ENCODE peak calls at places on chromosomes 2 and 18, in seven cellular contexts. H is GM10248, I is suprapubic skin, D is Calu3, L is GM20000, S is HCT116, O is DND-41. B is an unnamed sample.
A peak's percentile ranks its signal among the peaks of the same experiment; 100 is the strongest.

GRCh38 chr18:45793295-45793965 is 32.0 kb upstream of the SIGLEC15 start:
- DNase-seq in D (peak; percentile 55), L (no peak), S (peak; percentile 75), I (no peak), H (no peak), O (no peak), B (no peak)

GRCh38 chr2:85523906-85524566 is 14.9 kb upstream of the MAT2A start:
- DNase-seq in O (no peak), I (peak; percentile 9), H (no peak), S (no peak), L (no peak), D (no peak), B (no peak)

GRCh38 chr2:206160807-206161179 is 1.1 kb downstream of the EEF1B2 start:
- DNase-seq in L (no peak), D (no peak), S (no peak), I (no peak), O (no peak), H (no peak), B (no peak)

GRCh38 chr2:120741514-120742448 is 6.1 kb downstream of the GLI2 start:
- DNase-seq in D (peak; percentile 49), L (no peak), O (no peak), H (no peak), I (no peak), S (no peak), B (no peak)

GRCh38 chr2:54240515-54241219 is 15.4 kb downstream of the TSPYL6 start:
- DNase-seq in S (no peak), I (no peak), L (no peak), O (no peak), H (no peak), D (no peak), B (no peak)

GRCh38 chr2:11562476-11562875 is 28.6 kb downstream of the GREB1 start:
- DNase-seq in S (no peak), O (no peak), D (no peak), H (no peak), I (peak; percentile 26), L (no peak), B (no peak)

GRCh38 chr2:176085861-176086771 is 2.4 kb upstream of the EVX2 start:
- DNase-seq in H (no peak), S (peak; percentile 13), O (peak; percentile 50), D (peak; percentile 34), L (no peak), I (no peak), B (peak; percentile 64)

GRCh38 chr18:49944681-49945080 is 131.3 kb upstream of the ACAA2 start:
- DNase-seq in H (no peak), D (peak; percentile 22), I (no peak), L (no peak), S (no peak), O (peak; percentile 6), B (no peak)

GRCh38 chr2:88057437-88057844 is 1.9 kb upstream of the KRCC1 start:
- DNase-seq in O (no peak), H (no peak), D (no peak), I (no peak), L (no peak), S (no peak), B (no peak)

GRCh38 chr2:74739733-74740241 is 85.7 kb downstream of the SEMA4F start:
- DNase-seq in L (no peak), H (no peak), D (no peak), S (no peak), O (no peak), I (no peak), B (no peak)

GRCh38 chr2:240952496-240953246 is 45.7 kb upstream of the SNED1 start:
- DNase-seq in S (no peak), H (no peak), D (no peak), L (no peak), I (peak; percentile 41), O (no peak), B (no peak)

GRCh38 chr18:26545737-26546136 is 2.6 kb downstream of the KCTD1 start:
- DNase-seq in L (no peak), S (no peak), H (no peak), O (peak; percentile 19), I (no peak), D (no peak), B (no peak)

GRCh38 chr2:134395779-134396178 is 141.9 kb downstream of the MGAT5 start:
- DNase-seq in L (no peak), O (no peak), S (no peak), I (no peak), D (no peak), H (no peak), B (no peak)

GRCh38 chr2:100252811-100253698 is 69.2 kb downstream of the LONRF2 start:
- DNase-seq in I (no peak), D (no peak), L (no peak), O (no peak), S (no peak), H (no peak), B (no peak)

GRCh38 chr2:28231110-28231621 is 161.5 kb upstream of the FOSL2 start:
- DNase-seq in S (no peak), O (no peak), I (no peak), D (no peak), H (no peak), L (no peak), B (no peak)

GRCh38 chr2:127857494-127857818 is 499 bp downstream of the POLR2D start:
- DNase-seq in H (peak; percentile 37), O (peak; percentile 54), D (peak; percentile 23), S (no peak), I (no peak), L (peak; percentile 45), B (peak; percentile 52)

GRCh38 chr2:65708129-65708528 is 275.7 kb upstream of the SPRED2 start:
- DNase-seq in S (no peak), O (no peak), I (no peak), D (no peak), L (no peak), H (no peak), B (no peak)

GRCh38 chr2:129709956-129710598 is 269.4 kb upstream of the RAB6C start:
- DNase-seq in S (no peak), L (no peak), H (no peak), I (no peak), D (no peak), O (no peak), B (no peak)

GRCh38 chr2:129709030-129709955 is 270.2 kb upstream of the RAB6C start:
- DNase-seq in L (no peak), D (no peak), H (no peak), I (no peak), S (no peak), O (peak; percentile 21), B (no peak)

GRCh38 chr2:129711816-129712420 is 267.5 kb upstream of the RAB6C start:
- DNase-seq in O (no peak), S (no peak), L (no peak), H (no peak), I (no peak), D (no peak), B (no peak)

GRCh38 chr2:129712586-129712985 is 266.9 kb upstream of the RAB6C start:
- DNase-seq in D (no peak), L (no peak), S (no peak), H (no peak), O (no peak), I (no peak), B (no peak)

GRCh38 chr2:129710670-129711495 is 268.6 kb upstream of the RAB6C start:
- DNase-seq in D (no peak), O (no peak), L (no peak), I (no peak), H (no peak), S (no peak), B (no peak)
- TF ChIP-seq CTCF in D (no peak), O (no peak), L (no peak), I (no peak), H (no peak), S (no peak), B (no peak)

DNA sequence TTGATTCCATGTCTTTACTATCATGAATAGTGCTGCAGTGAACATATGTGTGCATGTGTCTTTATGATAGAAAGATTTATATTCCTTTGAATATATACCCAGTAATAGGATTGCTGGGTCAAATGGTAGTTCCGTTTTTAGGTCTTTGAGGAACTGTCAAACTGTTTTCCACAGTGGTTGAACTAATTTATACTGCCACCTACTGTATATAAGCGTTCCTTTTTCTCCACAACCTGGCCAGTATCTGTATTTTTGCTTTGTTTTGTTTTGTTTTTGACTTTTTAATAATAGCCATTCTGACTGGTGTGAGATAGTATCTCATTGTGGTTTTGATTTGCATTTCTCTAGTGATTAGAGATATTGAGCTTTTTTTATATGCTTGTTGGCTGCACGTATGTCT is 641.6 kb downstream of the SUCLG1 start:
- DNase-seq in O (no peak), I (no peak), D (no peak), H (no peak), L (no peak), S (peak; percentile 3), B (no peak)
- TF ChIP-seq CTCF in O (peak; percentile 36), I (no peak), D (no peak), H (no peak), L (no peak), S (peak; percentile 16), B (peak; percentile 39)

DNA sequence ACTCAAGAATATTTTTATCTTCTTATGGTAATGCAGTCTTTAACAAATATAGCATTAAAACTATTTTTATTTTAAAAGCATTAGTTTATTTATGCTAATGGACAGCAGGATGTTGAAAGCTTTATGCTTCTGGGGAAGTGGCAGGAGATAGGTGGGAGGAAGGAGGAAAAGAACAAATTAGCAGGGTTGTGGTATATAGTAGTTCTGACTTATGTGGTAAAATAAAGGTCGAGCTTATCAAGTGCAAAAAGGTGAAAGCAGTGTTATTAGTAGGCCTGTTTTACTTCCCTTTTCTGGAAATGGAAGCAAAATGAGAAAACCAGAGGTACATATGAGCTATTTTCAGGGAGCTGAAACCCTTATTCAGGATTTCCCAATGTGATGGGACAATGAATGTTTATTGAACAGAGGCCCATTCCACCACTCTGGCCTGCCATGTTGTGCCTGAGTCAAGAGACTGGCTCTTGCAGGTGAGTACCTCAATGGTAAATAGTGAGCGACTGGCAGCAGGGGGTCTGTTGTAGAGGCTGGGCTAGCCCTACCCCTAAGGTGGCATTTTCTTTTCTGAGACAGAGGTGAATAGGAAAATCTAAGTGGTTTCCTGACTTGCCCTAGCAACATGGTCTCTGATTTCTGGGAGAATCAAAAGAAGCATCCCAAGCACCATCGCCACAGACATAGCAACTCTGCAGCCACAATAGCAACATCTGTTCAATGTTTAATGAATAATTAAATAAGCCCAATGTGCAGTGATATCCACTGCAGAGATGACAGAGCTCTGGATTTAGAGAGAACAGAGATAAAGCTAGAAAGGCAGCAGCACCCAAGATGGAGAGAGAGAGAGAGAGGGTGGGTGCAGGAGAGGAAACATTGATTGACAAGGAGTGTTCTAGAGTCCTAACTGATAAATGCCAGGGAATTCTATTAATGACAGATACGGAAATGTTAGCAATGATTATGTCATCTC is 119.7 kb downstream of the UPP2 start:
- DNase-seq in D (no peak), S (no peak), L (no peak), H (peak; percentile 8), O (no peak), I (no peak), B (no peak)
- TF ChIP-seq CTCF in D (no peak), S (no peak), L (no peak), H (no peak), O (no peak), I (no peak), B (no peak)

DNA sequence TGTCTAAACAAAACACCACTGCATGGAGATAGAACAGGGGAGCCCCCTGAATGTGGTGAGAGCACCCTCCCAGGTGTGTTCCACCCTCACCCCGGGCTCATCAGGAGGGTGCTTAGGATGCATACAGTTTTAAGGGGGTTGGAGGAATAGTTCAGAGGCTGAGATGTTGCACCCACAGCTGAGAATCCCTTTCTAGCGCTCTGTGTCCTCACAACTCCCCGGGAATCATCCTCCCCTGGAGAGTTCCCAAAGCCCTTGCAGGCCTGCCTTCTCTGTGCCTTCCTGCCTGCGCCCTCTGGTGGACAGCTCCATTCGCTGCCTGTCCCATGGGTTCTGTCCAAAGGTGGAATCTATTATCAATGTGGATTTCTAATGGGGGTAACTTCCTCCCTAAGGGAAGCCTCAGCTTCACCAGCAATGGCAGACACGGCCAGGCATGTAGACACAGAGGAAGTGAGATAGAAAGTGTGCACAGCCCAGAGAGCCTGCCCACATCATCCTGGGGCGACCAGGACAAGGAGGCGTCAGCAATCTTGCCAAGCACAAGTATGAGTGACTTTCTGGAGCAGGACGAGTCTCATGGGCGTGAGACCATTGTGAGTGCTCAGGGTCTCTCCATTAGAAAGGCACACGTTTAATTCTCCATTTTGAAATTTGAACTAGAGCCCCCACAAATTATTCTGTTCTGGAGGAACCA is 1.2 kb upstream of the UGT1A5 start:
- DNase-seq in I (peak; percentile 73), H (peak; percentile 69), L (peak; percentile 62), D (peak; percentile 90), O (peak; percentile 71), S (peak; percentile 47), B (peak; percentile 49)
- TF ChIP-seq CTCF in I (peak; percentile 86), H (peak; percentile 89), L (peak; percentile 90), D (peak; percentile 86), O (peak; percentile 95), S (peak; percentile 61), B (peak; percentile 89)